ENCODE peak calls at places on chromosomes 2 and 18, in six cellular contexts. U is A673, Z is bronchial epithelial cell, D is GM12865, E is PC-9, L is AG04449. P is an unnamed sample.

GRCh38 chr2:163369111-163369510 is 366.7 kb downstream of the FIGN start:
- DNase-seq in U (no peak), E (no peak), Z (no peak), D (no peak), L (no peak), P (peak; percentile 47)

GRCh38 chr2:57759822-57760300 is 286.7 kb upstream of the VRK2 start:
- DNase-seq in U (peak; percentile 85), D (peak; percentile 85), L (peak; percentile 17), Z (peak; percentile 49), E (peak; percentile 88), P (peak; percentile 13)

GRCh38 chr2:100482741-100483140 is 12.5 kb downstream of the NMS start:
- DNase-seq in D (peak; percentile 32), Z (no peak), E (no peak), L (no peak), U (no peak), P (no peak)

GRCh38 chr2:84631047-84631446 is 114.7 kb downstream of the DNAH6 start:
- DNase-seq in L (no peak), U (peak; percentile 38), E (no peak), Z (peak; percentile 43), D (peak; percentile 17), P (peak; percentile 23)

GRCh38 chr2:16727256-16727655 is 61.6 kb upstream of the CYRIA start:
- DNase-seq in U (peak; percentile 56), E (no peak), D (no peak), L (no peak), Z (no peak), P (peak; percentile 52)

GRCh38 chr2:172928754-172929153 is 146.9 kb upstream of the MAP3K20 start:
- DNase-seq in D (no peak), Z (peak; percentile 20), E (no peak), L (peak; percentile 58), U (no peak), P (no peak)

GRCh38 chr2:53569957-53570727 is 197.5 kb upstream of the CHAC2 start:
- DNase-seq in D (no peak), U (peak; percentile 5), Z (peak; percentile 49), L (no peak), E (no peak), P (no peak)

GRCh38 chr2:129912871-129913694 is 66.4 kb upstream of the RAB6C start:
- DNase-seq in L (no peak), E (no peak), D (no peak), Z (no peak), U (no peak), P (no peak)

GRCh38 chr18:12703714-12704113 is 872 bp downstream of the PSMG2 start:
- DNase-seq in L (no peak), D (peak; percentile 29), E (no peak), Z (no peak), U (peak; percentile 34), P (no peak)

GRCh38 chr18:46204143-46204542 is 100.0 kb downstream of the HAUS1 start:
- DNase-seq in Z (no peak), U (no peak), L (no peak), D (no peak), E (no peak), P (no peak)

GRCh38 chr2:218781691-218782528 is at the start of gene CYP27A1:
- DNase-seq in E (peak; percentile 3), D (no peak), Z (no peak), L (no peak), U (no peak), P (no peak)

GRCh38 chr2:101007415-101008345 is 5.6 kb downstream of the RPL31 start:
- DNase-seq in Z (no peak), D (peak; percentile 65), U (no peak), E (no peak), L (no peak), P (no peak)

GRCh38 chr2:138512672-138513071 is 11.1 kb downstream of the SPOPL start:
- DNase-seq in Z (peak; percentile 63), E (no peak), D (no peak), U (no peak), L (no peak), P (peak; percentile 48)

GRCh38 chr2:122748552-122749011 is 993.1 kb downstream of the TSN start:
- DNase-seq in L (peak; percentile 4), U (peak; percentile 95), Z (peak; percentile 94), D (no peak), E (no peak), P (no peak)

GRCh38 chr2:231612199-231613053 is 19.8 kb downstream of the TEX44 start:
- DNase-seq in Z (peak; percentile 94), L (peak; percentile 71), D (peak; percentile 96), E (peak; percentile 90), U (peak; percentile 88), P (no peak)

GRCh38 chr2:27798948-27799645 is 27.6 kb downstream of the MRPL33 start:
- DNase-seq in U (peak; percentile 92), D (no peak), E (peak; percentile 89), L (peak; percentile 100), Z (peak; percentile 100), P (no peak)

GRCh38 chr2:121151311-121152109 is 133.5 kb downstream of the TFCP2L1 start:
- DNase-seq in Z (peak; percentile 83), D (no peak), E (peak; percentile 83), L (no peak), U (no peak), P (no peak)

GRCh38 chr2:72040629-72041403 is 106.8 kb downstream of the CYP26B1 start:
- DNase-seq in U (no peak), E (no peak), Z (peak; percentile 90), D (no peak), L (no peak), P (no peak)

GRCh38 chr2:176072951-176073904 is 10.5 kb downstream of the EVX2 start:
- DNase-seq in U (peak; percentile 85), L (no peak), D (no peak), Z (no peak), E (no peak), P (no peak)

GRCh38 chr18:11800947-11801346 is 50.3 kb upstream of the CHMP1B start:
- DNase-seq in L (no peak), Z (no peak), E (no peak), D (no peak), U (no peak), P (no peak)

GRCh38 chr2:209763106-209763505 is 8.5 kb upstream of the UNC80 start:
- DNase-seq in E (no peak), L (no peak), D (no peak), U (no peak), Z (no peak), P (no peak)

GRCh38 chr2:220455389-220455788 is 828.0 kb downstream of the SLC4A3 start:
- DNase-seq in L (no peak), D (no peak), E (no peak), U (no peak), Z (peak; percentile 13), P (no peak)

GRCh38 chr2:96306370-96306769 is 1.0 kb upstream of the SNRNP200 start:
- DNase-seq in L (no peak), U (no peak), D (no peak), E (no peak), Z (no peak), P (no peak)

GRCh38 chr2:9547272-9547991 is 8.2 kb downstream of the ADAM17 start:
- DNase-seq in Z (no peak), L (no peak), E (no peak), U (no peak), D (no peak), P (no peak)

GRCh38 chr2:9539530-9539929 is 16.1 kb downstream of the ADAM17 start:
- DNase-seq in U (no peak), E (no peak), L (no peak), D (no peak), Z (no peak), P (no peak)

GRCh38 chr2:9545502-9545901 is 10.1 kb downstream of the ADAM17 start:
- DNase-seq in L (no peak), Z (no peak), E (no peak), U (no peak), D (no peak), P (no peak)

GRCh38 chr2:9548506-9548905 is 7.1 kb downstream of the ADAM17 start:
- DNase-seq in U (no peak), Z (peak; percentile 58), L (no peak), E (no peak), D (peak; percentile 73), P (no peak)

DNA sequence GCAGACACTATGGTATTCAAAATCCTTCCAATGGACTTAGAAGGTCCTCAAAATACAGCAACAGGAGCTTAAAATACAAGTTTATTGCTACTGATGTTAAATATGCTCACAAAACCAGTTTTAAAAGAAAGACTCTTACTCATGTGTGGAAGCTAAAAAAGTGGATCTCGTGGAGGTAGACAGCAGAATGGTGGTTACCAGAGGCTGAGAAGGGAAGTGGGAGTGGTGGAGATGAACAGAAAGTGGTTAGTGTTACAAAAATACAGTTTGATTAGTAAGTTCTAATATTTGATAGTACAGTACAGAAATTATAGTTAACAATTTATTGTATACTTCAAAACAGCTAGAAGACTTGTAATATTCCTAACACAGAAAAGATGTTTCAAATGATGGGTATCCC is 12.1 kb downstream of the ADAM17 start:
- DNase-seq in U (no peak), L (no peak), D (peak; percentile 37), Z (no peak), E (no peak), P (no peak)
- H3K4me3 ChIP-seq in U (no peak overlapping the region), L (no peak overlapping the region), D (no peak overlapping the region), Z (no peak overlapping the region), E (no peak overlapping the region), P (no peak overlapping the region)

GRCh38 chr2:88452151-88452851 is at the start of gene FOXI3:
- DNase-seq in U (no peak), L (no peak), E (no peak), Z (no peak), D (no peak), P (no peak)

GRCh38 chr2:88450186-88450585 is 2.3 kb downstream of the FOXI3 start:
- DNase-seq in E (no peak), L (no peak), D (no peak), Z (no peak), U (no peak), P (no peak)

GRCh38 chr2:88451647-88452150 is 794 bp downstream of the FOXI3 start:
- DNase-seq in E (no peak), Z (no peak), U (no peak), L (no peak), D (no peak), P (no peak)

GRCh38 chr2:88450925-88451575 is 1.4 kb downstream of the FOXI3 start:
- DNase-seq in L (no peak), U (no peak), D (no peak), E (no peak), Z (no peak), P (no peak)

GRCh38 chr2:88452980-88453582 is 588 bp upstream of the FOXI3 start:
- DNase-seq in E (no peak), Z (peak; percentile 17), L (no peak), D (no peak), U (no peak), P (no peak)
- TF ChIP-seq CTCF in E (no peak), Z (no peak), L (no peak), D (no peak), U (no peak), P (no peak)

GRCh38 chr2:38959464-38959863 is 69.8 kb downstream of the ARHGEF33 start:
- DNase-seq in E (no peak), D (no peak), U (no peak), Z (no peak), L (no peak), P (no peak)
- H3K4me3 ChIP-seq in E (no peak overlapping the region), D (no peak overlapping the region), U (no peak overlapping the region), Z (no peak overlapping the region), L (peak overlapping the region; percentile 53), P (no peak overlapping the region)

DNA sequence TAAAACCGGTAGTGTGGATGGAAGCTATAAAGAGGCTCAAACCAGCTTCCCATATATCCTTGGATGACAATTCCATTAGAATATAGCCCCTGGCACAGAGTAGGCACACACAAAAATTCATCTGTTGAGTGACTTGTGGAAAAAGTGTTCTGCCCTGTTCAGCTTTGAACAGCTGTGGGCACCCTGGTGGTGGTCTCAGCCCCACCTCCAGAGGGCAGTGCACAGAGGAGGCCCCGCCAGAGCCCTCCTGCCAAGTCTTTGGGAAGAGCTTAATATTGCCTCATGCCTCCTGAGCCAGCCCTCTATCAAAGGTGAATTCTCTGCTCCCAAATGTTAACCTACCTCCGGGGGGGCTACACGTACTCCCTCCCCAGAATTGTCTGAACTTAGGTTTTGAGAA is 30.4 kb downstream of the EPAS1 start:
- DNase-seq in U (no peak), Z (no peak), E (no peak), L (no peak), D (no peak), P (no peak)
- TF ChIP-seq CTCF in U (peak; percentile 30), Z (peak; percentile 17), E (peak; percentile 41), L (no peak), D (peak; percentile 11), P (no peak)

P was measured in LNCaP clone FGC.